ENCODE peak calls at places on chromosomes 13 and 19, in four cellular contexts. P is HEK293T, D is T-helper 1 cell, B is GM04504. N is an unnamed sample.

GRCh38 chr13:107866666-107867623 is 348.4 kb downstream of the LIG4 start:
- DNase-seq in P (peak; percentile 9), B (no peak), D (no peak), N (no peak)

GRCh38 chr19:41706741-41707501 is 1.5 kb upstream of the CEACAM5 start:
- DNase-seq in B (peak; percentile 0), D (peak; percentile 52), P (peak; percentile 88), N (no peak)

GRCh38 chr19:21569497-21569870 is 64.1 kb downstream of the ZNF429 start:
- DNase-seq in D (peak; percentile 37), B (no peak), P (no peak), N (peak; percentile 2)

GRCh38 chr13:51874651-51875050 is 12.9 kb downstream of the CCDC70 start:
- DNase-seq in D (no peak), P (no peak), B (no peak), N (no peak)

GRCh38 chr13:45695198-45695730 is 6.9 kb upstream of the CBY2 start:
- DNase-seq in D (no peak), P (no peak), B (peak; percentile 15), N (no peak)

GRCh38 chr19:18587962-18588610 is 512 bp upstream of the REX1BD start:
- DNase-seq in P (no peak), D (no peak), B (no peak), N (no peak)

GRCh38 chr13:42078113-42078769 is 29.8 kb downstream of the DGKH start:
- DNase-seq in D (no peak), P (no peak), B (no peak), N (no peak)

GRCh38 chr13:40102854-40103253 is 447.4 kb downstream of the COG6 start:
- DNase-seq in P (no peak), D (no peak), B (no peak), N (no peak)

GRCh38 chr19:17936379-17936778 is 3.6 kb downstream of the CCDC124 start:
- DNase-seq in D (no peak), B (no peak), P (no peak), N (no peak)

GRCh38 chr19:23526302-23526701 is 131.0 kb upstream of the ZNF91 start:
- DNase-seq in D (no peak), B (no peak), P (no peak), N (no peak)

GRCh38 chr19:51712461-51713081 is 11.2 kb downstream of the HAS1 start:
- DNase-seq in D (no peak), B (no peak), P (peak; percentile 50), N (no peak)

GRCh38 chr13:107295391-107296157 is 727.6 kb upstream of the ARGLU1 start:
- DNase-seq in P (no peak), B (no peak), D (no peak), N (no peak)

GRCh38 chr13:38582133-38582532 is 104.7 kb upstream of the FREM2 start:
- DNase-seq in D (no peak), P (peak; percentile 27), B (peak; percentile 17), N (no peak)

GRCh38 chr19:16303755-16304154 is 20.9 kb upstream of the KLF2 start:
- DNase-seq in B (no peak), P (no peak), D (no peak), N (no peak)

GRCh38 chr13:80116107-80116506 is 224.8 kb downstream of the SPRY2 start:
- DNase-seq in B (no peak), P (no peak), D (no peak), N (peak; percentile 46)

GRCh38 chr13:62702502-62702901 is 1286.9 kb upstream of the PCDH20 start:
- DNase-seq in P (no peak), B (no peak), D (no peak), N (no peak)

GRCh38 chr13:111536239-111536638 is 215.8 kb downstream of the TEX29 start:
- DNase-seq in D (no peak), P (no peak), B (no peak), N (no peak)

GRCh38 chr13:106314417-106314816 is 221.0 kb downstream of the EFNB2 start:
- DNase-seq in D (no peak), P (no peak), B (no peak), N (no peak)

GRCh38 chr19:15418112-15418587 is 638 bp downstream of the AKAP8L start:
- DNase-seq in D (no peak), B (no peak), P (no peak), N (peak; percentile 20)

GRCh38 chr19:42201489-42202289 is 15.8 kb downstream of the DEDD2 start:
- DNase-seq in B (no peak), D (peak; percentile 31), P (no peak), N (no peak)

GRCh38 chr19:19447536-19448237 is 42.2 kb downstream of the GATAD2A start:
- DNase-seq in P (no peak), B (no peak), D (peak; percentile 38), N (no peak)

GRCh38 chr13:80083516-80084085 is 257.3 kb downstream of the SPRY2 start:
- DNase-seq in B (no peak), D (no peak), P (no peak), N (no peak)

GRCh38 chr13:25588336-25589060 is 216.7 kb downstream of the ATP8A2 start:
- DNase-seq in B (no peak), D (no peak), P (no peak), N (no peak)

GRCh38 chr13:111064661-111065060 is 50.4 kb upstream of the ARHGEF7 start:
- DNase-seq in P (no peak), B (no peak), D (no peak), N (no peak)

GRCh38 chr13:97344250-97345175 is 89.5 kb upstream of the RAP2A start:
- DNase-seq in D (no peak), P (peak; percentile 31), B (no peak), N (no peak)

GRCh38 chr19:16969127-16969526 is 57.5 kb downstream of the CPAMD8 start:
- DNase-seq in P (no peak), B (no peak), D (no peak), N (no peak)

GRCh38 chr19:35885225-35885624 is 15.1 kb downstream of the NFKBID start:
- DNase-seq in B (no peak), P (no peak), D (no peak), N (no peak)

GRCh38 chr13:49858183-49858856 is 65.8 kb upstream of the KPNA3 start:
- DNase-seq in B (peak; percentile 71), D (no peak), P (no peak), N (peak; percentile 66)

GRCh38 chr13:51230473-51231105 is 8.4 kb downstream of the FAM124A start:
- DNase-seq in D (no peak), P (no peak), B (no peak), N (no peak)

GRCh38 chr13:77298403-77298802 is 28.5 kb downstream of the MYCBP2 start:
- DNase-seq in D (no peak), P (no peak), B (no peak), N (no peak)

GRCh38 chr19:33066543-33066942 is 1.9 kb upstream of the RHPN2 start:
- DNase-seq in P (no peak), D (no peak), B (no peak), N (no peak)

GRCh38 chr19:51094696-51095279 is 12.1 kb upstream of the KLK14 start:
- DNase-seq in D (peak; percentile 14), P (peak; percentile 71), B (no peak), N (no peak)

GRCh38 chr13:32468502-32469147 is 40.7 kb upstream of the N4BP2L1 start:
- DNase-seq in B (no peak), D (no peak), P (no peak), N (no peak)

GRCh38 chr19:38319421-38320258 is at the start of gene KCNK6:
- DNase-seq in D (peak; percentile 38), B (no peak), P (no peak), N (no peak)

GRCh38 chr13:107203146-107203847 is 635.4 kb upstream of the ARGLU1 start:
- DNase-seq in D (no peak), B (no peak), P (peak; percentile 21), N (no peak)